ENCODE peak calls at places on chromosomes 1 and 21, in five cellular contexts. Q is neuronal stem cell, E is GM12878, A is H9, N is mammary epithelial cell. V is an unnamed sample.

GRCh38 chr1:6011946-6012258 is 19.7 kb upstream of the NPHP4 start:
- DNase-seq in E (no peak), N (no peak), Q (no peak), A (no peak), V (no peak)

GRCh38 chr21:36323032-36323431 is 3.0 kb downstream of the MORC3 start:
- DNase-seq in E (no peak), N (peak), Q (no peak), A (no peak), V (no peak)

GRCh38 chr1:232263452-232263851 is 366.5 kb downstream of the SIPA1L2 start:
- DNase-seq in N (no peak), E (no peak), A (no peak), Q (no peak), V (no peak)

GRCh38 chr1:151542710-151543129 is 2.6 kb downstream of the TUFT1 start:
- DNase-seq in E (no peak), N (peak), A (no peak), Q (no peak), V (no peak)

GRCh38 chr21:41045534-41046268 is 122.3 kb upstream of the BACE2 start:
- DNase-seq in E (no peak), A (peak), Q (peak), N (no peak), V (peak)

GRCh38 chr1:169527461-169528213 is 41.9 kb upstream of the SLC19A2 start:
- DNase-seq in Q (no peak), N (no peak), A (no peak), E (no peak), V (no peak)

GRCh38 chr1:116713474-116713873 is 40.8 kb upstream of the CD2 start:
- DNase-seq in Q (no peak), E (no peak), N (no peak), A (no peak), V (no peak)

GRCh38 chr1:57503337-57503736 is 79.5 kb upstream of the DAB1 start:
- DNase-seq in N (no peak), Q (no peak), E (no peak), A (no peak), V (no peak)

GRCh38 chr1:209199822-209200221 is 383.7 kb upstream of the CAMK1G start:
- DNase-seq in A (peak), Q (no peak), E (no peak), N (no peak), V (peak)

GRCh38 chr1:202240956-202241355 is 47.4 kb downstream of the LGR6 start:
- DNase-seq in A (peak), Q (no peak), N (no peak), E (no peak), V (no peak)

GRCh38 chr1:34671887-34672286 is 83.0 kb upstream of the GJB5 start:
- DNase-seq in Q (no peak), N (no peak), E (no peak), A (no peak), V (no peak)

GRCh38 chr1:41870076-41870562 is 48.6 kb downstream of the HIVEP3 start:
- DNase-seq in N (peak), E (no peak), A (no peak), Q (no peak), V (no peak)

GRCh38 chr1:209652121-209652742 is at the start of gene LAMB3:
- DNase-seq in E (no peak), Q (no peak), N (peak), A (no peak), V (no peak)

GRCh38 chr1:196148367-196148970 is 459.8 kb downstream of the KCNT2 start:
- DNase-seq in A (no peak), N (peak), Q (no peak), E (no peak), V (peak)

GRCh38 chr21:38794978-38795377 is 10.8 kb upstream of the ETS2 start:
- DNase-seq in E (no peak), Q (no peak), A (no peak), N (no peak), V (no peak)

GRCh38 chr1:211476200-211476849 is 15.6 kb downstream of the RD3 start:
- DNase-seq in Q (peak), A (peak), N (peak), E (peak), V (peak)

GRCh38 chr21:39673736-39674135 is 61.0 kb downstream of the B3GALT5 start:
- DNase-seq in Q (no peak), E (no peak), A (no peak), N (no peak), V (no peak)

GRCh38 chr1:180898441-180899219 is 14.1 kb upstream of the KIAA1614 start:
- DNase-seq in A (no peak), Q (no peak), E (no peak), N (no peak), V (peak)

GRCh38 chr1:1542766-1543705 is 2.6 kb upstream of the TMEM240 start:
- DNase-seq in A (no peak), E (no peak), N (no peak), Q (no peak), V (no peak)

GRCh38 chr21:37365657-37366487 is 701 bp upstream of the DYRK1A start:
- DNase-seq in A (peak), Q (peak), E (no peak), N (peak), V (peak)

GRCh38 chr21:45512626-45513002 is 29.6 kb downstream of the SLC19A1 start:
- DNase-seq in N (no peak), E (no peak), Q (no peak), A (no peak), V (no peak)

GRCh38 chr21:45515241-45516061 is 26.8 kb downstream of the SLC19A1 start:
- DNase-seq in E (no peak), Q (no peak), N (no peak), A (peak), V (peak)

GRCh38 chr21:45513003-45513706 is 29.1 kb downstream of the SLC19A1 start:
- DNase-seq in N (no peak), A (no peak), Q (no peak), E (no peak), V (no peak)

GRCh38 chr21:45514311-45515021 is 27.8 kb downstream of the SLC19A1 start:
- DNase-seq in Q (no peak), E (no peak), A (no peak), N (no peak), V (no peak)

GRCh38 chr21:45513741-45514310 is 28.4 kb downstream of the SLC19A1 start:
- DNase-seq in E (no peak), N (no peak), A (no peak), Q (no peak), V (no peak)
- H3K27ac ChIP-seq in E (no peak), N (no peak), A (no peak), Q (no peak), V (peak)

GRCh38 chr21:34914239-34914638 is 134.9 kb downstream of the RUNX1 start:
- DNase-seq in Q (no peak), A (no peak), E (no peak), N (no peak), V (no peak)
- H3K4me2 ChIP-seq in Q (no peak), A (no peak), E (no peak), N (no peak), V (no peak)

DNA sequence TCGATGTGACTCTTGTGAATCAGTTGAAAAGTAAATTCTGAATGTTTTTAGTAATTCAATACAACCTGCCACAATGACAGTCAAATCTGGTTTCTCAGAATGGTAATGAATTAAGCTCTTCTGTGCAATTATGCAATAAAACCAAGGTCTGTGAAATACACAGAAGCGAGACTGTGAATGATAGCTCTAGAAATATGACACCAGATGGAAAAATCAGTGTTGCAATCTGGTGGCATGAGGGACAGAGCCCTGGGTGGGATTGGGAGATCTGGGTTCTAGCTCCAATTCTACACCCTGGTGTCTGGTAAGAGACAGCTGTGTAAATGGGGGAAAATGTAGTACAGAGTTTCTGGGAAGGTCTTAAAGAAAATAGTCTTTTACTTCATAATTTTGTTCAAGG is 586.4 kb upstream of the ZRANB2 start:
- DNase-seq in N (peak), Q (no peak), E (no peak), A (no peak), V (no peak)
- H3K27ac ChIP-seq in N (no peak), Q (no peak), E (no peak), A (no peak), V (no peak)

GRCh38 chr1:70234733-70235132 is 13.6 kb downstream of the SRSF11 start:
- DNase-seq in A (no peak), E (no peak), N (peak), Q (no peak), V (no peak)
- H3K4me2 ChIP-seq in A (no peak), E (no peak), N (peak), Q (no peak), V (no peak)

DNA sequence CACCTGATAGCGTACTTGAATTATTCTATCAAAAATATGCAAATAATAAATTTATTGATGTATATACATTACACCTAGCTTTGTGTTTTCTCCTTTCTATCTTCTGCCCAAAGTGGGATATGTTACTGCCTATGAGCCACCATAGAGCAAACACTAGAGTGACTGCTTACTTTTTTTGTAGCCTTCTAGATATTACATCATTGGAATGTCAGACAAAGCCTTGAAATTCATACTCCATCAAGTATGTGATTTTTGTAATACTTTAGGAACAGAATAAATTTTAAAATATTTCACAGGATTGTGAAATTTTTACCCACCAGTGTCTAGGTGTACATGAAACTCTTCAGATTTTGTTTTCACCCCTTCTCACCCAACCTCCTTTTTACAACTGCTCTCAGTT is 787.6 kb downstream of the USP25 start:
- DNase-seq in E (no peak), N (no peak), Q (no peak), A (no peak), V (no peak)
- H3K27ac ChIP-seq in E (no peak), N (no peak), Q (no peak), A (no peak), V (no peak)